ENCODE peak calls at places on chromosomes 2 and 18, in nine cellular contexts. V is H7; T is CD8-positive, alpha-beta T cell; G is GM10248; K is activated T-helper 1 cell treated with anti-CD3 and anti-CD28 coated beads, Interleukin-12 subunit alpha, Interleukin-12 subunit beta, Interleukin-2, Interleukin-4 antibody, amounts not matched to agents 30 ng/mL and 10 ng/mL and 1 ng/mL, durations not matched to agents 14 hours and 24 hours and 36 hours; Y is EL; J is NCI-H524 treated with DMSO at 0.1 percent for 48 hours; M is A549; L is esophagus squamous epithelium. A is an unnamed sample.

GRCh38 chr2:46163804-46164569 is 133.2 kb upstream of the EPAS1 start:
- DNase-seq in V (no peak), T (no peak), G (no peak), K (no peak), Y (peak; percentile 66), J (no peak), M (peak; percentile 96), L (no peak), A (no peak)

GRCh38 chr2:238585836-238586821 is 159.4 kb downstream of the ASB1 start:
- DNase-seq in V (peak; percentile 49), T (no peak), G (no peak), K (no peak), Y (no peak), J (no peak), M (no peak), L (no peak), A (no peak)

GRCh38 chr2:172643142-172643541 is 87.3 kb downstream of the PDK1 start:
- DNase-seq in V (no peak), T (no peak), G (no peak), K (no peak), Y (peak; percentile 70), J (no peak), M (no peak), L (no peak), A (no peak)

GRCh38 chr2:121735520-121736074 is 1.1 kb downstream of the NIFK start:
- DNase-seq in V (no peak), T (no peak), G (no peak), K (no peak), Y (peak; percentile 8), J (no peak), M (peak; percentile 21), L (no peak), A (no peak)

GRCh38 chr2:45172993-45173392 is 163.7 kb upstream of the SIX2 start:
- DNase-seq in V (no peak), T (no peak), G (no peak), K (no peak), Y (peak; percentile 45), J (no peak), M (no peak), L (no peak), A (no peak)

GRCh38 chr2:196205891-196206408 is 34.6 kb upstream of the STK17B start:
- DNase-seq in V (no peak), T (no peak), G (no peak), K (no peak), Y (no peak), J (peak; percentile 90), M (no peak), L (no peak), A (no peak)

GRCh38 chr2:33451825-33452224 is 24.6 kb upstream of the RASGRP3 start:
- DNase-seq in V (no peak), T (no peak), G (no peak), K (no peak), Y (no peak), J (no peak), M (no peak), L (no peak), A (no peak)

GRCh38 chr18:79911009-79911870 is 40.2 kb downstream of the SLC66A2 start:
- DNase-seq in V (peak; percentile 89), T (no peak), G (no peak), K (no peak), Y (no peak), J (no peak), M (no peak), L (no peak), A (no peak)

GRCh38 chr2:9573840-9574239 is 18.2 kb upstream of the ADAM17 start:
- DNase-seq in V (no peak), T (no peak), G (no peak), K (no peak), Y (no peak), J (no peak), M (no peak), L (no peak), A (no peak)

GRCh38 chr2:206232287-206233035 is 42.0 kb upstream of the ZDBF2 start:
- DNase-seq in V (no peak), T (no peak), G (no peak), K (no peak), Y (no peak), J (peak; percentile 5), M (no peak), L (no peak), A (no peak)

GRCh38 chr18:33459612-33460011 is 19.1 kb upstream of the CCDC178 start:
- DNase-seq in V (no peak), T (no peak), G (no peak), K (no peak), Y (no peak), J (no peak), M (no peak), L (no peak), A (no peak)